ENCODE peak calls at places on chromosomes 3 and 15, in five cellular contexts. One of them, this sample, is unnamed.

GRCh38 chr3:27653803-27654558 is 68.1 kb downstream of the EOMES start:
- DNase-seq in cardiac muscle cell: no peak
- DNase-seq in HepG2: no peak
- DNase-seq in stomach: no peak
- DNase-seq in body of pancreas: no peak
- DNase-seq in this sample: no peak

GRCh38 chr3:8741581-8742355 is 8.2 kb downstream of the CAV3 start:
- DNase-seq in body of pancreas: no peak
- DNase-seq in cardiac muscle cell: peak
- DNase-seq in HepG2: peak
- DNase-seq in stomach: no peak
- DNase-seq in this sample: no peak

GRCh38 chr3:70539908-70540307 is 227.5 kb upstream of the MDFIC2 start:
- DNase-seq in stomach: no peak
- DNase-seq in cardiac muscle cell: no peak
- DNase-seq in body of pancreas: no peak
- DNase-seq in HepG2: peak
- DNase-seq in this sample: no peak

GRCh38 chr3:76203578-76203977 is 418.2 kb upstream of the ZNF717 start:
- DNase-seq in HepG2: no peak
- DNase-seq in body of pancreas: no peak
- DNase-seq in cardiac muscle cell: no peak
- DNase-seq in stomach: no peak
- DNase-seq in this sample: no peak

GRCh38 chr3:32106929-32107362 is 526 bp downstream of the GPD1L start:
- DNase-seq in cardiac muscle cell: no peak
- DNase-seq in body of pancreas: peak
- DNase-seq in stomach: peak
- DNase-seq in HepG2: no peak
- DNase-seq in this sample: peak

GRCh38 chr3:54999801-55000200 is 71.9 kb upstream of the LRTM1 start:
- DNase-seq in HepG2: no peak
- DNase-seq in cardiac muscle cell: peak
- DNase-seq in stomach: no peak
- DNase-seq in body of pancreas: no peak
- DNase-seq in this sample: no peak

GRCh38 chr15:84747423-84748273 is 744 bp upstream of the ZNF592 start:
- DNase-seq in cardiac muscle cell: peak
- DNase-seq in body of pancreas: peak
- DNase-seq in stomach: peak
- DNase-seq in HepG2: peak
- DNase-seq in this sample: peak

GRCh38 chr3:155009217-155009616 is 70.9 kb upstream of the MME start:
- DNase-seq in stomach: no peak
- DNase-seq in HepG2: no peak
- DNase-seq in cardiac muscle cell: no peak
- DNase-seq in body of pancreas: no peak
- DNase-seq in this sample: no peak

GRCh38 chr3:129057249-129057648 is 3.3 kb upstream of the GP9 start:
- DNase-seq in cardiac muscle cell: no peak
- DNase-seq in stomach: no peak
- DNase-seq in body of pancreas: no peak
- DNase-seq in HepG2: no peak
- DNase-seq in this sample: no peak

GRCh38 chr15:78685157-78685830 is 44.3 kb upstream of the CHRNB4 start:
- DNase-seq in cardiac muscle cell: no peak
- DNase-seq in body of pancreas: no peak
- DNase-seq in stomach: peak
- DNase-seq in HepG2: no peak
- DNase-seq in this sample: no peak

GRCh38 chr3:110026421-110026820 is 689.1 kb upstream of the DPPA4 start:
- DNase-seq in stomach: no peak
- DNase-seq in cardiac muscle cell: no peak
- DNase-seq in body of pancreas: no peak
- DNase-seq in HepG2: no peak
- DNase-seq in this sample: no peak

GRCh38 chr3:115108614-115109013 is 38.5 kb downstream of the ZBTB20 start:
- DNase-seq in HepG2: no peak
- DNase-seq in stomach: no peak
- DNase-seq in cardiac muscle cell: no peak
- DNase-seq in body of pancreas: no peak
- DNase-seq in this sample: no peak

GRCh38 chr3:5698851-5699250 is 511.3 kb downstream of the EDEM1 start:
- DNase-seq in cardiac muscle cell: no peak
- DNase-seq in stomach: no peak
- DNase-seq in HepG2: no peak
- DNase-seq in body of pancreas: no peak
- DNase-seq in this sample: no peak

GRCh38 chr3:185176756-185177359 is 24.0 kb upstream of the C3orf70 start:
- DNase-seq in cardiac muscle cell: peak
- DNase-seq in HepG2: peak
- DNase-seq in body of pancreas: peak
- DNase-seq in stomach: no peak
- DNase-seq in this sample: peak

GRCh38 chr3:193822492-193823220 is 229.6 kb downstream of the OPA1 start:
- DNase-seq in HepG2: no peak
- DNase-seq in stomach: no peak
- DNase-seq in cardiac muscle cell: no peak
- DNase-seq in body of pancreas: no peak
- DNase-seq in this sample: no peak

GRCh38 chr3:45345849-45346535 is 42.4 kb upstream of the LARS2 start:
- DNase-seq in body of pancreas: no peak
- DNase-seq in cardiac muscle cell: no peak
- DNase-seq in HepG2: no peak
- DNase-seq in stomach: no peak
- DNase-seq in this sample: no peak

GRCh38 chr3:193556841-193557240 is 2.1 kb upstream of the ATP13A4 start:
- DNase-seq in cardiac muscle cell: no peak
- DNase-seq in body of pancreas: peak
- DNase-seq in stomach: peak
- DNase-seq in HepG2: no peak
- DNase-seq in this sample: peak

GRCh38 chr3:112699436-112699978 is 58.6 kb upstream of the CCDC80 start:
- DNase-seq in body of pancreas: no peak
- DNase-seq in HepG2: no peak
- DNase-seq in stomach: no peak
- DNase-seq in cardiac muscle cell: no peak
- DNase-seq in this sample: no peak

GRCh38 chr3:17076940-17077605 is 192.3 kb downstream of the PLCL2 start:
- DNase-seq in cardiac muscle cell: no peak
- DNase-seq in HepG2: no peak
- DNase-seq in body of pancreas: no peak
- DNase-seq in stomach: no peak
- DNase-seq in this sample: no peak

GRCh38 chr3:17079933-17080332 is 195.2 kb downstream of the PLCL2 start:
- DNase-seq in HepG2: no peak
- DNase-seq in stomach: no peak
- DNase-seq in body of pancreas: no peak
- DNase-seq in cardiac muscle cell: no peak
- DNase-seq in this sample: no peak

GRCh38 chr3:17077614-17078013 is 192.9 kb downstream of the PLCL2 start:
- DNase-seq in stomach: no peak
- DNase-seq in HepG2: no peak
- DNase-seq in cardiac muscle cell: no peak
- DNase-seq in body of pancreas: no peak
- DNase-seq in this sample: no peak

GRCh38 chr3:17078885-17079465 is 194.2 kb downstream of the PLCL2 start:
- DNase-seq in cardiac muscle cell: no peak
- DNase-seq in stomach: no peak
- DNase-seq in body of pancreas: peak
- DNase-seq in HepG2: no peak
- DNase-seq in this sample: no peak

GRCh38 chr3:17081520-17081919 is 196.8 kb downstream of the PLCL2 start:
- DNase-seq in HepG2: no peak
- DNase-seq in body of pancreas: no peak
- DNase-seq in stomach: no peak
- DNase-seq in cardiac muscle cell: no peak
- DNase-seq in this sample: no peak
- H3K27ac ChIP-seq in HepG2: no peak
- H3K27ac ChIP-seq in body of pancreas: no peak
- H3K27ac ChIP-seq in stomach: no peak
- H3K27ac ChIP-seq in cardiac muscle cell: peak
- H3K27ac ChIP-seq in this sample: no peak

DNA sequence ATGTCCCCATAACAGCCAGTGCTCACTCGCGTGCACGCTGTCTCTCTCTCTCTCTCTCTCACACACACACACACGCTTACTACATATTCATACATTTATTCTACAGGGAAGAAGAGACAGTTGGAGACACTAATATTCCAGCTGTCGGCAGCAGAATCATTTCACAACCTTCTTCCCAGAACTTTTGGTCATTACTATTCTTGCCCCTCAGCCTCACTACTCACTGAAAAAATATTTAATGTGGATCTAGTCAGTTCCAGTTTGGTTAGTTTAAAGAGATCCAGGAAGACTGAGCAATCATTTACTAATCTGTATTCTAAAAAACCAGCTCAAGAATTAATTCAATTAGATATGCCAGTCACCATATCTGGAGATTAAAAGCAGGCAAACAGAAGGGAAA is 394.9 kb downstream of the PTPRG start:
- DNase-seq in HepG2: no peak
- DNase-seq in stomach: no peak
- DNase-seq in body of pancreas: no peak
- DNase-seq in cardiac muscle cell: no peak
- DNase-seq in this sample: no peak
- H3K27ac ChIP-seq in HepG2: no peak
- H3K27ac ChIP-seq in stomach: no peak
- H3K27ac ChIP-seq in body of pancreas: peak
- H3K27ac ChIP-seq in cardiac muscle cell: no peak
- H3K27ac ChIP-seq in this sample: no peak

GRCh38 chr15:30958219-30958618 is 33.2 kb downstream of the MTMR10 start:
- DNase-seq in body of pancreas: no peak
- DNase-seq in HepG2: no peak
- DNase-seq in stomach: no peak
- DNase-seq in cardiac muscle cell: no peak
- DNase-seq in this sample: no peak

GRCh38 chr15:30954674-30955073 is 36.8 kb downstream of the MTMR10 start:
- DNase-seq in body of pancreas: no peak
- DNase-seq in stomach: no peak
- DNase-seq in HepG2: no peak
- DNase-seq in cardiac muscle cell: no peak
- DNase-seq in this sample: no peak

GRCh38 chr15:30953183-30953582 is 38.2 kb downstream of the MTMR10 start:
- DNase-seq in stomach: no peak
- DNase-seq in cardiac muscle cell: no peak
- DNase-seq in body of pancreas: no peak
- DNase-seq in HepG2: no peak
- DNase-seq in this sample: no peak

GRCh38 chr15:30956216-30956803 is 35.1 kb downstream of the MTMR10 start:
- DNase-seq in body of pancreas: no peak
- DNase-seq in stomach: no peak
- DNase-seq in cardiac muscle cell: no peak
- DNase-seq in HepG2: no peak
- DNase-seq in this sample: no peak

DNA sequence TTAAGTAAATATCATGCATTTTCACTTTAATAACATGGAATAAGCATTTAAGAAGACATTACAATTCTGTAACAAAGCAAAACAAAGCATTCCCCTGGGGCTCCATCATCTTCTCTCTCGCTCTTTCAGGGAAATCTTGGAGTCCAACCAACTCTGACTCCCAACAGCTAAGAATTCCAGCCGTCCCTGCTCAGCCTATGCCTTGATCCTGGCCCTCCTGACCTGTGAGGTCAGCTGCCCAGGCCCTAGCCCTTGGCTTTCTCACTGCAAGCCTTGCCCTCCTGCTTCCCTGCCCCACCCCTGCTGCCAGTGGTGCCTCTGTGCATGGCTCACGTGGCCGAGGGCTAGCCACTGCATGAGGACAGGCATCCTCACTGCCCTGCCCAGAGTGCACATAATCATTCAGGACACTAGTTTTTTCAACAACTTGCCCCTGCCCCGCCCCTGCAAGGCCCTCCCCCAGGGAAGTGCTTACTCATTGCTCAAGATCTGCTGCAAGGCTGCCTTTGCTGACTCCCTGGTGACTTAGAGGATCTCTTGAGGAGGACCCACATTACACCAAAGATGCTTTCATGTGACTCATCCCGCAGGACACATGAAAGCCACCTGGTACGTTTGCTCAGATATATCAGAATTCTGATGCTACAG is 37.6 kb downstream of the MTMR10 start:
- DNase-seq in body of pancreas: no peak
- DNase-seq in stomach: no peak
- DNase-seq in HepG2: no peak
- DNase-seq in cardiac muscle cell: no peak
- DNase-seq in this sample: no peak
- H3K27ac ChIP-seq in body of pancreas: no peak
- H3K27ac ChIP-seq in stomach: no peak
- H3K27ac ChIP-seq in HepG2: no peak
- H3K27ac ChIP-seq in cardiac muscle cell: no peak
- H3K27ac ChIP-seq in this sample: no peak

GRCh38 chr15:98154863-98155262 is 194.4 kb downstream of the ARRDC4 start:
- DNase-seq in body of pancreas: no peak
- DNase-seq in cardiac muscle cell: no peak
- DNase-seq in HepG2: no peak
- DNase-seq in stomach: no peak
- DNase-seq in this sample: no peak
- H3K27ac ChIP-seq in body of pancreas: no peak
- H3K27ac ChIP-seq in cardiac muscle cell: no peak
- H3K27ac ChIP-seq in HepG2: no peak
- H3K27ac ChIP-seq in stomach: no peak
- H3K27ac ChIP-seq in this sample: no peak